ENCODE peak calls at places on chromosomes 4 and X, in six cellular contexts. A is WTC11, E is endothelial cell of umbilical vein, K is A549, V is H1, C is HepG2. M is an unnamed sample.

GRCh38 chr4:147866532-147867271 is 134.8 kb downstream of the ARHGAP10 start:
- DNase-seq in A (peak), E (peak), V (peak), K (peak), C (peak), M (peak)

GRCh38 chrX:153780678-153781427 is at the start of gene SRPK3:
- DNase-seq in E (no peak), A (no peak), C (no peak), K (no peak), V (no peak), M (no peak)

GRCh38 chrX:120213438-120214265 is 37.0 kb upstream of the ZBTB33 start:
- DNase-seq in A (peak), E (peak), C (peak), V (peak), K (peak), M (peak)

GRCh38 chr4:95107635-95108034 is 349.9 kb downstream of the BMPR1B start:
- DNase-seq in E (peak), K (no peak), C (peak), A (no peak), V (no peak), M (no peak)

GRCh38 chr4:155544547-155544946 is 122.1 kb upstream of the GUCY1A1 start:
- DNase-seq in E (no peak), V (no peak), C (no peak), K (no peak), A (no peak), M (no peak)

GRCh38 chrX:14903891-14904290 is 30.7 kb downstream of the MOSPD2 start:
- DNase-seq in C (no peak), E (no peak), A (no peak), V (no peak), K (no peak), M (no peak)

GRCh38 chr4:152524429-152524828 is 11.5 kb downstream of the FBXW7 start:
- DNase-seq in K (no peak), C (no peak), A (no peak), E (no peak), V (no peak), M (peak)

GRCh38 chr4:54226399-54227260 is 2.5 kb upstream of the PDGFRA start:
- DNase-seq in V (peak), C (no peak), K (no peak), A (peak), E (no peak), M (no peak)

GRCh38 chr4:57078685-57079521 is 31.3 kb downstream of the IGFBP7 start:
- DNase-seq in K (no peak), A (peak), E (peak), V (no peak), C (peak), M (no peak)

GRCh38 chr4:10179957-10180602 is 63.5 kb upstream of the WDR1 start:
- DNase-seq in C (no peak), E (no peak), V (no peak), K (no peak), A (no peak), M (no peak)

GRCh38 chr4:117327491-117327890 is 242.1 kb upstream of the TRAM1L1 start:
- DNase-seq in K (no peak), C (no peak), A (no peak), V (no peak), E (no peak), M (no peak)

GRCh38 chrX:135737361-135738071 is 24.1 kb downstream of the CT45A1 start:
- DNase-seq in C (no peak), V (no peak), A (no peak), K (no peak), E (no peak), M (no peak)

GRCh38 chrX:31819455-31819854 is 747.6 kb upstream of the FTHL17 start:
- DNase-seq in V (no peak), C (no peak), K (no peak), A (no peak), E (no peak), M (no peak)

GRCh38 chr4:85777908-85778808 is 303.2 kb downstream of the ARHGAP24 start:
- DNase-seq in A (no peak), C (no peak), E (peak), K (no peak), V (no peak), M (no peak)

GRCh38 chrX:150324035-150324728 is 38.9 kb upstream of the MAMLD1 start:
- DNase-seq in E (peak), C (peak), V (no peak), K (peak), A (no peak), M (peak)

GRCh38 chr4:55866973-55867574 is 13.6 kb downstream of the EXOC1 start:
- DNase-seq in V (no peak), E (peak), K (peak), A (no peak), C (peak), M (peak)

GRCh38 chr4:26223160-26223559 is 97.7 kb upstream of the RBPJ start:
- DNase-seq in A (no peak), E (no peak), V (no peak), C (no peak), K (no peak), M (no peak)

GRCh38 chr4:158315706-158316105 is 105.4 kb downstream of the TMEM144 start:
- DNase-seq in E (peak), C (no peak), A (no peak), K (no peak), V (no peak), M (no peak)

GRCh38 chr4:96102541-96103018 is 262.7 kb downstream of the PDHA2 start:
- DNase-seq in K (no peak), C (no peak), E (peak), V (no peak), A (no peak), M (no peak)

GRCh38 chr4:43238556-43238955 is 346.0 kb downstream of the GRXCR1 start:
- DNase-seq in E (no peak), V (no peak), K (no peak), C (no peak), A (no peak), M (no peak)

GRCh38 chrX:136121788-136122187 is 25.5 kb upstream of the FHL1 start:
- DNase-seq in V (no peak), K (no peak), C (no peak), E (no peak), A (no peak), M (no peak)

GRCh38 chrX:104122829-104123228 is 10.5 kb downstream of the ZCCHC18 start:
- DNase-seq in A (no peak), V (no peak), C (no peak), E (peak), K (no peak), M (no peak)

GRCh38 chr4:14431155-14432134 is 570.8 kb upstream of the CPEB2 start:
- DNase-seq in K (no peak), E (no peak), A (no peak), C (no peak), V (no peak), M (no peak)

GRCh38 chr4:128782076-128782715 is 27.3 kb upstream of the JADE1 start:
- DNase-seq in A (peak), C (peak), K (no peak), E (no peak), V (no peak), M (peak)

GRCh38 chr4:175253184-175253902 is 335.2 kb downstream of the ADAM29 start:
- DNase-seq in K (no peak), A (no peak), E (no peak), V (no peak), C (no peak), M (no peak)

GRCh38 chr4:7547368-7548040 is 112.8 kb upstream of the PSAPL1 start:
- DNase-seq in E (no peak), A (no peak), V (no peak), K (no peak), C (no peak), M (no peak)

GRCh38 chr4:61445374-61446063 is 245.4 kb downstream of the ADGRL3 start:
- DNase-seq in V (no peak), E (no peak), A (no peak), K (no peak), C (peak), M (no peak)

GRCh38 chr4:152033621-152034020 is 272.8 kb upstream of the GATB start:
- DNase-seq in V (no peak), K (no peak), A (no peak), E (no peak), C (no peak), M (no peak)

GRCh38 chr4:623914-624626 is 1.3 kb upstream of the PDE6B start:
- DNase-seq in V (no peak), C (no peak), A (peak), E (no peak), K (no peak), M (no peak)

GRCh38 chrX:70998402-70999027 is 67.6 kb upstream of the SLC7A3 start:
- DNase-seq in C (peak), V (peak), A (peak), E (peak), K (no peak), M (no peak)

GRCh38 chrX:151505796-151506195 is 57.7 kb upstream of the PASD1 start:
- DNase-seq in K (peak), A (peak), V (peak), C (peak), E (peak), M (peak)

GRCh38 chr4:185343726-185344581 is 51.8 kb downstream of the LRP2BP start:
- DNase-seq in V (no peak), K (no peak), C (no peak), E (peak), A (no peak), M (no peak)

GRCh38 chr4:176758731-176759130 is 34.0 kb downstream of the VEGFC start:
- DNase-seq in E (no peak), C (no peak), K (no peak), A (no peak), V (no peak), M (no peak)

GRCh38 chr4:20299515-20299914 is 47.8 kb downstream of the SLIT2 start:
- DNase-seq in A (no peak), E (peak), V (no peak), C (peak), K (no peak), M (peak)

GRCh38 chr4:164108971-164109370 is 614.5 kb downstream of the TMA16 start:
- DNase-seq in K (no peak), A (no peak), V (no peak), E (no peak), C (no peak), M (no peak)

GRCh38 chr4:76703123-76703490 is 194.8 kb downstream of the SOWAHB start:
- DNase-seq in A (no peak), E (no peak), C (no peak), K (no peak), V (no peak), M (no peak)

GRCh38 chrX:122943918-122944317 is 240.2 kb upstream of the GRIA3 start:
- DNase-seq in C (no peak), V (no peak), E (no peak), K (no peak), A (no peak), M (no peak)

GRCh38 chr4:82652062-82652461 is 90.3 kb upstream of the TMEM150C start:
- DNase-seq in V (no peak), A (no peak), E (peak), K (no peak), C (no peak), M (no peak)
- TF ChIP-seq JUN in V (no peak), A (no peak), E (no peak), K (no peak), C (no peak), M (no peak)

GRCh38 chr4:36178489-36178888 is 65.8 kb downstream of the ARAP2 start:
- DNase-seq in K (no peak), A (no peak), V (no peak), C (no peak), E (no peak), M (no peak)

GRCh38 chr4:36177946-36178345 is 66.4 kb downstream of the ARAP2 start:
- DNase-seq in A (no peak), E (no peak), C (no peak), K (no peak), V (no peak), M (no peak)

GRCh38 chr4:36172650-36173049 is 71.7 kb downstream of the ARAP2 start:
- DNase-seq in C (no peak), E (no peak), V (no peak), K (no peak), A (no peak), M (no peak)

GRCh38 chr4:36174570-36174969 is 69.7 kb downstream of the ARAP2 start:
- DNase-seq in C (no peak), E (no peak), A (no peak), V (no peak), K (no peak), M (no peak)

DNA sequence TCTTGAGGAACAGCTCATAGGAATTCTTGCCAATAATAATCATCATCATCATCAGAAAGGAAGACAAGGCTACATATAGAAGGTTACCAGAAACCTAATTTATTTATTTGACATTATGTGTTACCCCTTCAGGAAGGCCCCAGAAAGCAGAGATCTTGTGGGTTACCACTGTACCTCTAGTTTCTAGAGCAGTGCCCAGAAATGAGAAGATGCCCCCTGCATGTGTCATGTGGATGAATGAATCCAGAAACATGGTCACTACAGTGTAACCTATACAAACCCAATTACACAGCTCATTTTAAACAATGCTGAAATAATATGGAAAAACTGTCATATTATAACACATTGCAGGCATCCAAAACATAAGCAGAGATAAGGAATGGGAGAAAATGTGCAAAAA is 70.4 kb downstream of the ARAP2 start:
- DNase-seq in C (no peak), A (no peak), E (no peak), V (no peak), K (no peak), M (no peak)
- TF ChIP-seq JUN in C (no peak), A (no peak), E (no peak), V (no peak), K (no peak), M (no peak)

GRCh38 chr4:172957216-172957615 is 211.4 kb upstream of the GALNT7 start:
- DNase-seq in K (no peak), C (no peak), V (no peak), E (no peak), A (no peak), M (peak)

GRCh38 chr4:172963498-172964294 is 204.9 kb upstream of the GALNT7 start:
- DNase-seq in E (no peak), A (no peak), C (no peak), V (no peak), K (no peak), M (no peak)

DNA sequence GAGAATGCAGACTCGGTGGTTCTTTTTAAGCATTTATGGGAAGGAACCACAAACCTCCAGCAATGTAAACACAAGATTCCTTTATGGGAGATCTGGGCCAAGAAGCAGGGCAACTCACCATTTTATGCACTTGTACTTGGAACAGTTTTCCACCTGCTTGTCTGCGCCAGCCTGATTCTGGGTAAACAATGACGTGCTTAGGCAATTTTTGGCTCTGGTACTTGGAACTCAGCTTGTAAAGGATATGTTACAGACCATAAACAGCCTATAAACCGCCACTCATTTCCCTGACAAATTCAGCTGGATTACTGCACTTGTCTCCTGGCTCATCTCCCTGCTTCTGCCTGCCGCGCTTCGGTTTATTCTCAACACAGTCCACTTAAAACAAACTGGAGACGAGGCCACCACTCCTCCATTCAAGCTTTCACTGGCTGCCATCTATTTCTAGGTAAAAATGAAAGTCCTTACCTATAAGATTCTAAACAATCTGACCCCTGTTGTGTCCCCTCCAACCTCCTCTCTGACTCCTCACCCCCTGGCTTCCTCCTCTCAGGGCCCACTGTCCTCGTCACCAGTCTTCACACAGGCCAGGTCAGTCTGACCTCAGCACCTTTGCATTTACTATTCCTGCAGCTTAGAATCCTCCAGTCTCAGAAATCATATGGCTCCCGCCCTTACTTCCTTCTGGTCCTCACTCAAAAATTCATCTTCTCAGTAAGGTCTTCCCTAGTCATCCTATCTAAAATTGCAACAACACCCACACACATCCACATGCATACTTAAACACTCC is 205.9 kb upstream of the GALNT7 start:
- DNase-seq in V (no peak), C (no peak), K (peak), E (peak), A (no peak), M (no peak)
- TF ChIP-seq JUN in V (no peak), C (no peak), K (no peak), E (no peak), A (no peak), M (no peak)

DNA sequence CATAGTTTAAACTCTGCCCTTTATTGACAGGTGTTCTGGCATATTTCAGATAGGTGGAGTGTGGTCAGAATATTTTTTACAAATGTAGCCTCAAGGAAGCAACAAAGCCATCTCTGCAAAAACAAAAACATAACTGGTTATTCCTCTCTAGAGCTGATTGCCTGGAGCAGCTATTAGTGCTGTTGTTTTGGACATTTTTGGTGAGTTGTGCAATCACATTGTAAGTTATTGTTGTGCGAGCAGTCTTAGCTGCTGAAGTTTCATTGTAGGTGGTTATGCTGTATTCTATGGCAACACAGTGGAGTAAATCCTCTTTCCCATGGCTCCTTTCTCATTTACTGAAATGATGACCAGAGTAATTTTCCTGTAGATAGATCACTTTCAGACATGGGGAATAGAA is 1413.0 kb downstream of the PCDH7 start:
- DNase-seq in E (no peak), A (no peak), K (no peak), V (no peak), C (no peak), M (no peak)
- TF ChIP-seq JUN in E (no peak), A (no peak), K (no peak), V (no peak), C (no peak), M (no peak)

DNA sequence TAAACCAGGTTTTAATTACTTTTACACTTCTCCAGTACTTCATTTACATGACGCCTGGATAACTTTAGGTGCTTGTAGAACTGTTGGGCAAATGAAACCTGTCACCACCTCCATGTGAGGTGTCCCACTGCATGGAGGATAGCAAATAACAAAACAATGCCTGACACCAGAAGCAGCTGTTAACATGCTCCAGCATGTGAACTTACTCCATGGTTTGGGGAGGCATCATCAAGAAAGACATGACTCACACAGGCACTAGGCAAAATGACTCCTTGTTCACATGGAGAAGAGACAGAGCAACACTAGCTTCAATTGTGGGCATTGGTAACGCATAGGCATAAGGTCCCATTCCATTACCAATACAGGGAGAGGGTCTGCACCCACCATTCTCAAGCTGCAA is 198.1 kb upstream of the F9 start:
- DNase-seq in V (no peak), K (no peak), E (no peak), A (no peak), C (no peak), M (no peak)
- TF ChIP-seq JUN in V (no peak), K (no peak), E (no peak), A (no peak), C (no peak), M (no peak)

GRCh38 chr4:154492288-154492687 is 689 bp upstream of the DCHS2 start:
- DNase-seq in K (no peak), C (no peak), E (no peak), V (no peak), A (no peak), M (no peak)
- TF ChIP-seq JUN in K (no peak), C (no peak), E (no peak), V (no peak), A (no peak), M (no peak)

GRCh38 chrX:56120242-56120641 is 111.9 kb upstream of the KLF8 start:
- DNase-seq in K (no peak), A (no peak), C (no peak), V (no peak), E (no peak), M (no peak)

GRCh38 chrX:56113785-56114436 is 118.2 kb upstream of the KLF8 start:
- DNase-seq in A (peak), C (no peak), V (peak), K (no peak), E (no peak), M (no peak)

DNA sequence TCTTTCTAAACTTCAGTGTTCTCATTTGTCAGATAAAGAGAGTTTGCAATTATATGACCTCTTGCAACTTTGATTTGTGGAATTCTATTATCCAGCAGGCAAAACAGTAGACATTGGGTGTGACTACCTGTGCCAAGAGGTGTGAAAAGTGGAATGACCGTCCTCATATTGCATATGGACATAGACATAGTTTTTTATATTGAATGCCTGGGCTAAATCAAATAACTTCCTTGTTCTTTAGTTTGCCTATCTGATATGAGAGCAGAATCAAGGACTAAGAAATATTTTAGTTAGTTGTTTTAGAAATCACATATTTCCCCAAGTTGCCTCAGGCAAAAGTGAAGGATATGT is 117.7 kb upstream of the KLF8 start:
- DNase-seq in E (no peak), K (no peak), V (no peak), C (no peak), A (no peak), M (no peak)
- TF ChIP-seq JUN in E (no peak), K (no peak), V (no peak), C (no peak), A (no peak), M (no peak)